ENCODE peak calls at places on chromosome 20, in nine cellular contexts. One of them, this sample, is unnamed.

GRCh38 chr20:50554694-50555579 is 44.8 kb downstream of the PTPN1 start:
- DNase-seq in tibial nerve: no peak
- DNase-seq in psoas muscle: no peak
- DNase-seq in gastrocnemius medialis: no peak
- DNase-seq in breast epithelium: no peak
- DNase-seq in BE2C: no peak
- DNase-seq in PC-9: no peak
- DNase-seq in mammary epithelial cell: no peak
- DNase-seq in stomach: no peak
- DNase-seq in this sample: no peak

GRCh38 chr20:37308098-37309050 is 18.9 kb downstream of the MANBAL start:
- DNase-seq in tibial nerve: no peak
- DNase-seq in psoas muscle: no peak
- DNase-seq in gastrocnemius medialis: no peak
- DNase-seq in breast epithelium: no peak
- DNase-seq in BE2C: no peak
- DNase-seq in PC-9: no peak
- DNase-seq in mammary epithelial cell: peak; percentile 75
- DNase-seq in stomach: no peak
- DNase-seq in this sample: peak; percentile 8

GRCh38 chr20:39632757-39633156 is 670.6 kb downstream of the DHX35 start:
- DNase-seq in tibial nerve: no peak
- DNase-seq in psoas muscle: no peak
- DNase-seq in gastrocnemius medialis: no peak
- DNase-seq in breast epithelium: no peak
- DNase-seq in BE2C: no peak
- DNase-seq in PC-9: no peak
- DNase-seq in mammary epithelial cell: no peak
- DNase-seq in stomach: no peak
- DNase-seq in this sample: no peak

GRCh38 chr20:14401479-14402138 is 64.2 kb upstream of the FLRT3 start:
- DNase-seq in tibial nerve: no peak
- DNase-seq in psoas muscle: no peak
- DNase-seq in gastrocnemius medialis: no peak
- DNase-seq in breast epithelium: no peak
- DNase-seq in BE2C: peak; percentile 68
- DNase-seq in PC-9: no peak
- DNase-seq in mammary epithelial cell: no peak
- DNase-seq in stomach: no peak
- DNase-seq in this sample: no peak

GRCh38 chr20:32446301-32447100 is 88.4 kb downstream of the ASXL1 start:
- DNase-seq in tibial nerve: peak; percentile 7
- DNase-seq in psoas muscle: no peak
- DNase-seq in gastrocnemius medialis: no peak
- DNase-seq in breast epithelium: no peak
- DNase-seq in BE2C: peak; percentile 22
- DNase-seq in PC-9: peak; percentile 29
- DNase-seq in mammary epithelial cell: no peak
- DNase-seq in stomach: no peak
- DNase-seq in this sample: no peak

GRCh38 chr20:31711416-31712111 is 11.1 kb downstream of the BCL2L1 start:
- DNase-seq in tibial nerve: no peak
- DNase-seq in psoas muscle: no peak
- DNase-seq in gastrocnemius medialis: no peak
- DNase-seq in breast epithelium: no peak
- DNase-seq in BE2C: no peak
- DNase-seq in PC-9: no peak
- DNase-seq in mammary epithelial cell: no peak
- DNase-seq in stomach: no peak
- DNase-seq in this sample: no peak

GRCh38 chr20:5793916-5794315 is 43.7 kb downstream of the SHLD1 start:
- DNase-seq in tibial nerve: no peak
- DNase-seq in psoas muscle: no peak
- DNase-seq in gastrocnemius medialis: no peak
- DNase-seq in breast epithelium: no peak
- DNase-seq in BE2C: no peak
- DNase-seq in PC-9: no peak
- DNase-seq in mammary epithelial cell: no peak
- DNase-seq in stomach: no peak
- DNase-seq in this sample: no peak

GRCh38 chr20:51230727-51231126 is 207.8 kb upstream of the KCNG1 start:
- DNase-seq in tibial nerve: no peak
- DNase-seq in psoas muscle: no peak
- DNase-seq in gastrocnemius medialis: no peak
- DNase-seq in breast epithelium: no peak
- DNase-seq in BE2C: no peak
- DNase-seq in PC-9: no peak
- DNase-seq in mammary epithelial cell: no peak
- DNase-seq in stomach: no peak
- DNase-seq in this sample: no peak

GRCh38 chr20:19995220-19995863 is 21.8 kb upstream of the NAA20 start:
- DNase-seq in tibial nerve: no peak
- DNase-seq in psoas muscle: no peak
- DNase-seq in gastrocnemius medialis: no peak
- DNase-seq in breast epithelium: no peak
- DNase-seq in BE2C: peak; percentile 28
- DNase-seq in PC-9: no peak
- DNase-seq in mammary epithelial cell: no peak
- DNase-seq in stomach: no peak
- DNase-seq in this sample: no peak

GRCh38 chr20:17558154-17558940 is 11.5 kb upstream of the DSTN start:
- DNase-seq in tibial nerve: no peak
- DNase-seq in psoas muscle: no peak
- DNase-seq in gastrocnemius medialis: no peak
- DNase-seq in breast epithelium: no peak
- DNase-seq in BE2C: no peak
- DNase-seq in PC-9: peak; percentile 74
- DNase-seq in mammary epithelial cell: peak; percentile 88
- DNase-seq in stomach: peak; percentile 42
- DNase-seq in this sample: no peak

GRCh38 chr20:13118676-13119075 is 102.4 kb upstream of the ISM1 start:
- DNase-seq in tibial nerve: no peak
- DNase-seq in psoas muscle: no peak
- DNase-seq in gastrocnemius medialis: no peak
- DNase-seq in breast epithelium: no peak
- DNase-seq in BE2C: no peak
- DNase-seq in PC-9: no peak
- DNase-seq in mammary epithelial cell: no peak
- DNase-seq in stomach: no peak
- DNase-seq in this sample: no peak

GRCh38 chr20:1375515-1375914 is 17.3 kb downstream of the FKBP1A start:
- DNase-seq in tibial nerve: no peak
- DNase-seq in psoas muscle: no peak
- DNase-seq in gastrocnemius medialis: peak; percentile 56
- DNase-seq in breast epithelium: no peak
- DNase-seq in BE2C: no peak
- DNase-seq in PC-9: no peak
- DNase-seq in mammary epithelial cell: peak; percentile 37
- DNase-seq in stomach: no peak
- DNase-seq in this sample: no peak

GRCh38 chr20:38466171-38466570 is 6.5 kb upstream of the RALGAPB start:
- DNase-seq in tibial nerve: no peak
- DNase-seq in psoas muscle: no peak
- DNase-seq in gastrocnemius medialis: no peak
- DNase-seq in breast epithelium: no peak
- DNase-seq in BE2C: no peak
- DNase-seq in PC-9: no peak
- DNase-seq in mammary epithelial cell: no peak
- DNase-seq in stomach: no peak
- DNase-seq in this sample: no peak

GRCh38 chr20:23551383-23551782 is 16.9 kb downstream of the CST9L start:
- DNase-seq in tibial nerve: no peak
- DNase-seq in psoas muscle: no peak
- DNase-seq in gastrocnemius medialis: no peak
- DNase-seq in breast epithelium: no peak
- DNase-seq in BE2C: no peak
- DNase-seq in PC-9: no peak
- DNase-seq in mammary epithelial cell: no peak
- DNase-seq in stomach: no peak
- DNase-seq in this sample: no peak

GRCh38 chr20:44979090-44979621 is 12.8 kb downstream of the STK4 start:
- DNase-seq in tibial nerve: no peak
- DNase-seq in psoas muscle: no peak
- DNase-seq in gastrocnemius medialis: peak; percentile 24
- DNase-seq in breast epithelium: no peak
- DNase-seq in BE2C: no peak
- DNase-seq in PC-9: peak; percentile 25
- DNase-seq in mammary epithelial cell: no peak
- DNase-seq in stomach: no peak
- DNase-seq in this sample: no peak

GRCh38 chr20:4740774-4741431 is 19.2 kb downstream of the PRND start:
- DNase-seq in tibial nerve: peak; percentile 52
- DNase-seq in psoas muscle: no peak
- DNase-seq in gastrocnemius medialis: no peak
- DNase-seq in breast epithelium: no peak
- DNase-seq in BE2C: peak; percentile 62
- DNase-seq in PC-9: peak; percentile 40
- DNase-seq in mammary epithelial cell: no peak
- DNase-seq in stomach: peak; percentile 58
- DNase-seq in this sample: no peak

GRCh38 chr20:9457055-9457454 is 57.3 kb upstream of the LAMP5 start:
- DNase-seq in tibial nerve: no peak
- DNase-seq in psoas muscle: no peak
- DNase-seq in gastrocnemius medialis: no peak
- DNase-seq in breast epithelium: no peak
- DNase-seq in BE2C: no peak
- DNase-seq in PC-9: no peak
- DNase-seq in mammary epithelial cell: no peak
- DNase-seq in stomach: no peak
- DNase-seq in this sample: no peak

GRCh38 chr20:9460518-9460917 is 53.9 kb upstream of the LAMP5 start:
- DNase-seq in tibial nerve: no peak
- DNase-seq in psoas muscle: no peak
- DNase-seq in gastrocnemius medialis: no peak
- DNase-seq in breast epithelium: no peak
- DNase-seq in BE2C: no peak
- DNase-seq in PC-9: peak; percentile 23
- DNase-seq in mammary epithelial cell: peak; percentile 16
- DNase-seq in stomach: no peak
- DNase-seq in this sample: no peak

GRCh38 chr20:9454781-9455180 is 59.6 kb upstream of the LAMP5 start:
- DNase-seq in tibial nerve: no peak
- DNase-seq in psoas muscle: no peak
- DNase-seq in gastrocnemius medialis: no peak
- DNase-seq in breast epithelium: no peak
- DNase-seq in BE2C: no peak
- DNase-seq in PC-9: no peak
- DNase-seq in mammary epithelial cell: no peak
- DNase-seq in stomach: no peak
- DNase-seq in this sample: no peak

GRCh38 chr20:9458075-9458818 is 56.1 kb upstream of the LAMP5 start:
- DNase-seq in tibial nerve: no peak
- DNase-seq in psoas muscle: no peak
- DNase-seq in gastrocnemius medialis: no peak
- DNase-seq in breast epithelium: no peak
- DNase-seq in BE2C: peak; percentile 67
- DNase-seq in PC-9: no peak
- DNase-seq in mammary epithelial cell: peak; percentile 58
- DNase-seq in stomach: peak; percentile 27
- DNase-seq in this sample: no peak
- TF ChIP-seq CTCF in tibial nerve: no peak
- TF ChIP-seq CTCF in psoas muscle: no peak
- TF ChIP-seq CTCF in gastrocnemius medialis: no peak
- TF ChIP-seq CTCF in breast epithelium: no peak
- TF ChIP-seq CTCF in BE2C: peak; percentile 77
- TF ChIP-seq CTCF in PC-9: no peak
- TF ChIP-seq CTCF in mammary epithelial cell: peak; percentile 55
- TF ChIP-seq CTCF in stomach: no peak
- TF ChIP-seq CTCF in this sample: no peak

GRCh38 chr20:49479785-49480184 is 2.7 kb downstream of the KCNB1 start:
- DNase-seq in tibial nerve: no peak
- DNase-seq in psoas muscle: no peak
- DNase-seq in gastrocnemius medialis: no peak
- DNase-seq in breast epithelium: no peak
- DNase-seq in BE2C: no peak
- DNase-seq in PC-9: no peak
- DNase-seq in mammary epithelial cell: no peak
- DNase-seq in stomach: no peak
- DNase-seq in this sample: no peak
- H3K27me3 ChIP-seq in tibial nerve: peaks cover 34% of the 10 kb centered on the region
- H3K27me3 ChIP-seq in psoas muscle: peaks cover 3% of the 10 kb centered on the region
- H3K27me3 ChIP-seq in gastrocnemius medialis: no peaks in the 10 kb centered on the region
- H3K27me3 ChIP-seq in breast epithelium: peaks cover 6% of the 10 kb centered on the region
- H3K27me3 ChIP-seq in BE2C: no peaks in the 10 kb centered on the region
- H3K27me3 ChIP-seq in PC-9: peaks cover 36% of the 10 kb centered on the region
- H3K27me3 ChIP-seq in mammary epithelial cell: peaks cover 4% of the 10 kb centered on the region
- H3K27me3 ChIP-seq in stomach: peaks cover 26% of the 10 kb centered on the region
- H3K27me3 ChIP-seq in this sample: peaks cover 93% of the 10 kb centered on the region

DNA sequence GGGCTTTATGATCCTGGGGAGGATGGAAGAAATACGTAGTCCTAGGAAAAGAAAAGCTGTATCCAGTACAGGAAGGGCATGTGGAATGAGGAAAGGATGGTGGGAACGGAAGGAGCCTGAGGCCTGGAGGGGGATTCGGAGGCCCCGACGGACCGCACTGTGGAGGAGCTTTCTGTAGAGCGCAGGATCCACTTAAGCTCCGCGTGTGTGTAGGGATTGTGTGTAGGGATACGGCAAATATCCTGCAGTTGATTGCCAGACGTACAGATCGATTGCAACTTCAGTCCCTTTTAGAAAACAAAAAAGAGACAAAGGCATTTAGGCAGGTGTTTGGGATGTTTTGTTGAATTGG is 32.6 kb upstream of the JAG1 start:
- DNase-seq in tibial nerve: no peak
- DNase-seq in psoas muscle: no peak
- DNase-seq in gastrocnemius medialis: no peak
- DNase-seq in breast epithelium: no peak
- DNase-seq in BE2C: no peak
- DNase-seq in PC-9: no peak
- DNase-seq in mammary epithelial cell: no peak
- DNase-seq in stomach: no peak
- DNase-seq in this sample: no peak
- H3K4me1 ChIP-seq in tibial nerve: no peaks in the 10 kb centered on the region
- H3K4me1 ChIP-seq in psoas muscle: no peaks in the 10 kb centered on the region
- H3K4me1 ChIP-seq in gastrocnemius medialis: no peaks in the 10 kb centered on the region
- H3K4me1 ChIP-seq in breast epithelium: no peaks in the 10 kb centered on the region
- H3K4me1 ChIP-seq in BE2C: no peaks in the 10 kb centered on the region
- H3K4me1 ChIP-seq in PC-9: peaks cover 47% of the 10 kb centered on the region
- H3K4me1 ChIP-seq in mammary epithelial cell: peaks cover 15% of the 10 kb centered on the region
- H3K4me1 ChIP-seq in stomach: peaks cover 49% of the 10 kb centered on the region
- H3K4me1 ChIP-seq in this sample: no peaks in the 10 kb centered on the region

GRCh38 chr20:16498526-16499140 is 74.6 kb downstream of the KIF16B start:
- DNase-seq in tibial nerve: no peak
- DNase-seq in psoas muscle: no peak
- DNase-seq in gastrocnemius medialis: no peak
- DNase-seq in breast epithelium: no peak
- DNase-seq in BE2C: no peak
- DNase-seq in PC-9: no peak
- DNase-seq in mammary epithelial cell: no peak
- DNase-seq in stomach: no peak
- DNase-seq in this sample: no peak

GRCh38 chr20:16505894-16506293 is 67.4 kb downstream of the KIF16B start:
- DNase-seq in tibial nerve: no peak
- DNase-seq in psoas muscle: no peak
- DNase-seq in gastrocnemius medialis: no peak
- DNase-seq in breast epithelium: no peak
- DNase-seq in BE2C: no peak
- DNase-seq in PC-9: no peak
- DNase-seq in mammary epithelial cell: no peak
- DNase-seq in stomach: no peak
- DNase-seq in this sample: no peak

GRCh38 chr20:16500197-16500596 is 73.1 kb downstream of the KIF16B start:
- DNase-seq in tibial nerve: no peak
- DNase-seq in psoas muscle: no peak
- DNase-seq in gastrocnemius medialis: no peak
- DNase-seq in breast epithelium: no peak
- DNase-seq in BE2C: no peak
- DNase-seq in PC-9: no peak
- DNase-seq in mammary epithelial cell: no peak
- DNase-seq in stomach: no peak
- DNase-seq in this sample: no peak

GRCh38 chr20:16501236-16501635 is 72.0 kb downstream of the KIF16B start:
- DNase-seq in tibial nerve: no peak
- DNase-seq in psoas muscle: no peak
- DNase-seq in gastrocnemius medialis: no peak
- DNase-seq in breast epithelium: no peak
- DNase-seq in BE2C: no peak
- DNase-seq in PC-9: no peak
- DNase-seq in mammary epithelial cell: no peak
- DNase-seq in stomach: no peak
- DNase-seq in this sample: no peak
- TF ChIP-seq CTCF in tibial nerve: no peak
- TF ChIP-seq CTCF in psoas muscle: no peak
- TF ChIP-seq CTCF in gastrocnemius medialis: no peak
- TF ChIP-seq CTCF in breast epithelium: no peak
- TF ChIP-seq CTCF in BE2C: no peak
- TF ChIP-seq CTCF in PC-9: no peak
- TF ChIP-seq CTCF in mammary epithelial cell: no peak
- TF ChIP-seq CTCF in stomach: no peak
- TF ChIP-seq CTCF in this sample: no peak